ENCODE peak calls at places on chromosomes 6 and 20, in five cellular contexts. One of them, this sample, is unnamed. For H3K4me1 and H3K27me3, the result is how much of the 10 kb centered on the place peaks cover.

GRCh38 chr20:38343107-38343797 is 3.0 kb upstream of the LBP start:
- DNase-seq in body of pancreas: peak
- DNase-seq in upper lobe of right lung: no peak
- DNase-seq in neuronal stem cell: no peak
- DNase-seq in aorta: peak
- DNase-seq in this sample: no peak

GRCh38 chr6:22466665-22467064 is 102.7 kb upstream of the HDGFL1 start:
- DNase-seq in upper lobe of right lung: no peak
- DNase-seq in aorta: no peak
- DNase-seq in neuronal stem cell: peak
- DNase-seq in body of pancreas: no peak
- DNase-seq in this sample: no peak

GRCh38 chr6:5337573-5337972 is 76.3 kb downstream of the FARS2 start:
- DNase-seq in aorta: no peak
- DNase-seq in neuronal stem cell: no peak
- DNase-seq in upper lobe of right lung: no peak
- DNase-seq in body of pancreas: no peak
- DNase-seq in this sample: peak

GRCh38 chr6:45436544-45437440 is 59.1 kb upstream of the SUPT3H start:
- DNase-seq in upper lobe of right lung: no peak
- DNase-seq in neuronal stem cell: no peak
- DNase-seq in aorta: no peak
- DNase-seq in body of pancreas: no peak
- DNase-seq in this sample: peak

GRCh38 chr6:35321091-35321490 is 21.3 kb upstream of the PPARD start:
- DNase-seq in neuronal stem cell: no peak
- DNase-seq in upper lobe of right lung: no peak
- DNase-seq in body of pancreas: no peak
- DNase-seq in aorta: no peak
- DNase-seq in this sample: no peak

GRCh38 chr6:39005774-39006173 is 42.8 kb upstream of the GLP1R start:
- DNase-seq in aorta: no peak
- DNase-seq in body of pancreas: peak
- DNase-seq in neuronal stem cell: no peak
- DNase-seq in upper lobe of right lung: no peak
- DNase-seq in this sample: no peak

GRCh38 chr6:149075616-149076354 is 241.7 kb upstream of the TAB2 start:
- DNase-seq in aorta: no peak
- DNase-seq in neuronal stem cell: no peak
- DNase-seq in body of pancreas: no peak
- DNase-seq in upper lobe of right lung: no peak
- DNase-seq in this sample: peak

GRCh38 chr6:73774311-73774766 is 78.3 kb downstream of the CD109 start:
- DNase-seq in upper lobe of right lung: no peak
- DNase-seq in body of pancreas: peak
- DNase-seq in aorta: no peak
- DNase-seq in neuronal stem cell: no peak
- DNase-seq in this sample: peak

GRCh38 chr6:75827163-75827562 is 78.1 kb downstream of the MYO6 start:
- DNase-seq in upper lobe of right lung: no peak
- DNase-seq in neuronal stem cell: no peak
- DNase-seq in body of pancreas: no peak
- DNase-seq in aorta: no peak
- DNase-seq in this sample: no peak

GRCh38 chr6:32944265-32944664 is 3.4 kb upstream of the HLA-DMB start:
- DNase-seq in neuronal stem cell: no peak
- DNase-seq in aorta: peak
- DNase-seq in body of pancreas: no peak
- DNase-seq in upper lobe of right lung: no peak
- DNase-seq in this sample: no peak

GRCh38 chr6:137020771-137021170 is 24.0 kb downstream of the IL20RA start:
- DNase-seq in body of pancreas: no peak
- DNase-seq in aorta: no peak
- DNase-seq in upper lobe of right lung: no peak
- DNase-seq in neuronal stem cell: no peak
- DNase-seq in this sample: no peak

GRCh38 chr6:157614026-157614484 is 209.0 kb upstream of the SNX9 start:
- DNase-seq in upper lobe of right lung: no peak
- DNase-seq in body of pancreas: no peak
- DNase-seq in neuronal stem cell: no peak
- DNase-seq in aorta: no peak
- DNase-seq in this sample: peak

GRCh38 chr20:8662433-8662954 is 406.4 kb upstream of the PLCB4 start:
- DNase-seq in aorta: no peak
- DNase-seq in upper lobe of right lung: no peak
- DNase-seq in body of pancreas: no peak
- DNase-seq in neuronal stem cell: no peak
- DNase-seq in this sample: no peak

GRCh38 chr20:56328861-56329260 is 29.9 kb upstream of the FAM210B start:
- DNase-seq in aorta: no peak
- DNase-seq in body of pancreas: no peak
- DNase-seq in upper lobe of right lung: no peak
- DNase-seq in neuronal stem cell: no peak
- DNase-seq in this sample: no peak

GRCh38 chr6:103122766-103123601 is 1729.5 kb downstream of the GRIK2 start:
- DNase-seq in neuronal stem cell: peak
- DNase-seq in upper lobe of right lung: peak
- DNase-seq in aorta: peak
- DNase-seq in body of pancreas: peak
- DNase-seq in this sample: peak

GRCh38 chr6:43992783-43993505 is 134.3 kb downstream of the MRPL14 start:
- DNase-seq in body of pancreas: peak
- DNase-seq in neuronal stem cell: no peak
- DNase-seq in aorta: peak
- DNase-seq in upper lobe of right lung: peak
- DNase-seq in this sample: no peak

GRCh38 chr6:109984410-109984809 is 6.3 kb downstream of the GPR6 start:
- DNase-seq in upper lobe of right lung: no peak
- DNase-seq in neuronal stem cell: no peak
- DNase-seq in body of pancreas: no peak
- DNase-seq in aorta: no peak
- DNase-seq in this sample: no peak

GRCh38 chr20:10603971-10604864 is 69.6 kb downstream of the JAG1 start:
- DNase-seq in aorta: peak
- DNase-seq in neuronal stem cell: peak
- DNase-seq in body of pancreas: peak
- DNase-seq in upper lobe of right lung: no peak
- DNase-seq in this sample: peak

GRCh38 chr6:8059129-8059528 is 5.1 kb downstream of the BLOC1S5 start:
- DNase-seq in neuronal stem cell: no peak
- DNase-seq in upper lobe of right lung: no peak
- DNase-seq in aorta: no peak
- DNase-seq in body of pancreas: no peak
- DNase-seq in this sample: peak

GRCh38 chr20:1275919-1276318 is 9.8 kb downstream of the SNPH start:
- DNase-seq in upper lobe of right lung: no peak
- DNase-seq in neuronal stem cell: no peak
- DNase-seq in body of pancreas: no peak
- DNase-seq in aorta: no peak
- DNase-seq in this sample: no peak

GRCh38 chr6:154868143-154868594 is 126.9 kb upstream of the TIAM2 start:
- DNase-seq in upper lobe of right lung: no peak
- DNase-seq in neuronal stem cell: peak
- DNase-seq in body of pancreas: no peak
- DNase-seq in aorta: no peak
- DNase-seq in this sample: peak

GRCh38 chr6:17877196-17877889 is 110.1 kb downstream of the KIF13A start:
- DNase-seq in body of pancreas: no peak
- DNase-seq in neuronal stem cell: no peak
- DNase-seq in upper lobe of right lung: no peak
- DNase-seq in aorta: no peak
- DNase-seq in this sample: peak

GRCh38 chr6:112010328-112010727 is 43.6 kb upstream of the CCN6 start:
- DNase-seq in upper lobe of right lung: no peak
- DNase-seq in body of pancreas: no peak
- DNase-seq in aorta: no peak
- DNase-seq in neuronal stem cell: no peak
- DNase-seq in this sample: no peak

GRCh38 chr20:48897298-48898044 is 24.0 kb upstream of the ARFGEF2 start:
- DNase-seq in aorta: no peak
- DNase-seq in body of pancreas: no peak
- DNase-seq in upper lobe of right lung: no peak
- DNase-seq in neuronal stem cell: no peak
- DNase-seq in this sample: peak

GRCh38 chr6:166620478-166621113 is 6.5 kb downstream of the RPS6KA2 start:
- DNase-seq in body of pancreas: peak
- DNase-seq in aorta: no peak
- DNase-seq in upper lobe of right lung: no peak
- DNase-seq in neuronal stem cell: no peak
- DNase-seq in this sample: peak

GRCh38 chr6:166624275-166624674 is 2.8 kb downstream of the RPS6KA2 start:
- DNase-seq in neuronal stem cell: no peak
- DNase-seq in body of pancreas: no peak
- DNase-seq in aorta: no peak
- DNase-seq in upper lobe of right lung: no peak
- DNase-seq in this sample: peak

GRCh38 chr6:166621114-166621540 is 5.9 kb downstream of the RPS6KA2 start:
- DNase-seq in neuronal stem cell: no peak
- DNase-seq in upper lobe of right lung: no peak
- DNase-seq in body of pancreas: no peak
- DNase-seq in aorta: no peak
- DNase-seq in this sample: no peak

GRCh38 chr6:166625356-166625755 is 1.7 kb downstream of the RPS6KA2 start:
- DNase-seq in body of pancreas: no peak
- DNase-seq in neuronal stem cell: no peak
- DNase-seq in aorta: no peak
- DNase-seq in upper lobe of right lung: no peak
- DNase-seq in this sample: peak

GRCh38 chr6:166623318-166623717 is 3.7 kb downstream of the RPS6KA2 start:
- DNase-seq in aorta: no peak
- DNase-seq in neuronal stem cell: no peak
- DNase-seq in upper lobe of right lung: no peak
- DNase-seq in body of pancreas: no peak
- DNase-seq in this sample: no peak
- H3K4me1 ChIP-seq in aorta: under half
- H3K4me1 ChIP-seq in neuronal stem cell: under half
- H3K4me1 ChIP-seq in upper lobe of right lung: half or more
- H3K4me1 ChIP-seq in body of pancreas: half or more
- H3K4me1 ChIP-seq in this sample: under half

GRCh38 chr20:36340593-36340990 is 34.5 kb downstream of the DLGAP4 start:
- DNase-seq in aorta: peak
- DNase-seq in neuronal stem cell: no peak
- DNase-seq in body of pancreas: no peak
- DNase-seq in upper lobe of right lung: no peak
- DNase-seq in this sample: no peak
- H3K27me3 ChIP-seq in aorta: under half
- H3K27me3 ChIP-seq in neuronal stem cell: under half
- H3K27me3 ChIP-seq in body of pancreas: under half
- H3K27me3 ChIP-seq in upper lobe of right lung: under half
- H3K27me3 ChIP-seq in this sample: under half

DNA sequence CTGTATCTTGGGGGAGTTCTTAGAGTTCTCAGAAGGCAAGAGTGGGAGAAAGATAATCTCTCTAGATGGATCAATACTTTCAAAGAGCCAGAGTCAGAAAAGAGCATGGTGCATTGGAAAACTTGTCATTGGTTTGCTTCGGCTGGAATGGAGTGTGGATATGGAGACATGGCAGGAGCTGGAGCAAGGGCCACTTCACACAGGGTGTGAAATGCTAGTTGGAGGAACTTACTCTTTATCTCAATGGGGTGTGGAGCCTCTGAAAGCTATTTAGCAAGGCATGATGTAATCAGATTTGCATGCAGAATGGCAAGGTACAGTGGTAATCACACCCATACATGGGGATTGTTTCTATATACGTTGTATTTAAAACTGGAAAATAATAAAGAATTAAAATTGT is 31.5 kb upstream of the PAQR8 start:
- DNase-seq in upper lobe of right lung: no peak
- DNase-seq in body of pancreas: no peak
- DNase-seq in aorta: no peak
- DNase-seq in neuronal stem cell: no peak
- DNase-seq in this sample: no peak
- H3K4me1 ChIP-seq in upper lobe of right lung: under half
- H3K4me1 ChIP-seq in body of pancreas: under half
- H3K4me1 ChIP-seq in aorta: under half
- H3K4me1 ChIP-seq in neuronal stem cell: under half
- H3K4me1 ChIP-seq in this sample: under half

GRCh38 chr6:119636060-119636459 is 286.5 kb upstream of the MAN1A1 start:
- DNase-seq in neuronal stem cell: no peak
- DNase-seq in aorta: no peak
- DNase-seq in upper lobe of right lung: no peak
- DNase-seq in body of pancreas: no peak
- DNase-seq in this sample: no peak

GRCh38 chr6:119630561-119631192 is 281.1 kb upstream of the MAN1A1 start:
- DNase-seq in upper lobe of right lung: no peak
- DNase-seq in aorta: no peak
- DNase-seq in neuronal stem cell: no peak
- DNase-seq in body of pancreas: no peak
- DNase-seq in this sample: no peak

GRCh38 chr6:119628691-119629621 is 279.4 kb upstream of the MAN1A1 start:
- DNase-seq in upper lobe of right lung: no peak
- DNase-seq in aorta: no peak
- DNase-seq in neuronal stem cell: no peak
- DNase-seq in body of pancreas: peak
- DNase-seq in this sample: no peak

GRCh38 chr6:119637768-119638167 is 288.2 kb upstream of the MAN1A1 start:
- DNase-seq in neuronal stem cell: no peak
- DNase-seq in aorta: no peak
- DNase-seq in body of pancreas: no peak
- DNase-seq in upper lobe of right lung: no peak
- DNase-seq in this sample: no peak

DNA sequence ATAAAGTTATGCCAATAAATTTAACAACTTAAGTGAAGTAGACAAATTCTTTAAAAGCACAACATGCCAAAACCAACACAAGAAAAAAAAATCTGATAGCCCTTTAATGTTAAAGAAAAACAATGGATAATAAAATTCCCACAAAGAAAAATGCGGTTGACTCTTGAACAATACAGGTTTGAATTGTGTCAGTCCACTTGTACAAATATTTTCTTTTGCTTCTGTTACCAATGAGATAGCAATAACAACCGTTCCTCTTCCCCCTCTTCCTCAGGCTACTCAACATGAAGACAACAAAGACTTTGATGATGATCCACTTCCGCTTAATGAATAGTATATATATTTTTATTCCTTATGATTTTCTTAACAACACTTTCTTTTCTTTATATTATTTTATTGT is 283.9 kb upstream of the MAN1A1 start:
- DNase-seq in upper lobe of right lung: no peak
- DNase-seq in body of pancreas: no peak
- DNase-seq in neuronal stem cell: no peak
- DNase-seq in aorta: no peak
- DNase-seq in this sample: no peak
- H3K27me3 ChIP-seq in upper lobe of right lung: under half
- H3K27me3 ChIP-seq in body of pancreas: under half
- H3K27me3 ChIP-seq in neuronal stem cell: under half
- H3K27me3 ChIP-seq in aorta: under half
- H3K27me3 ChIP-seq in this sample: under half

DNA sequence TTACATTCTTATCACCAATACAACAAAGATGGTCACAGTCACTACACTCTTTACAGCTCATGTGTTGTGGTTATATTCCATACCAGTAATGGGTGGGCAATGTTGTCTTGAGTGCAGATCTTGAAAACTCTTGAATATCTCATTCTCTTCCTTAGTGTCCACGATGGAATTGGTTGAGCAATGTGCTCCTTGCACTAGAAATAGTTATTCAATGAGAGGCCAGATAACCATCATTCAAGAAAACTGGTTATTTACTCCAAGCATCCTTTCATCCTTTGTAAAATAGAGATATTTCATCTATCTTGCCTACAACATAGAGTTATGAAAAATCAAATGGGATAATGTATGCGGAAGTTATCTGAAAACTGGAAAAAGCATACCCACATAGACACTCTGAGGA is 215.9 kb downstream of the ARHGAP18 start:
- DNase-seq in upper lobe of right lung: no peak
- DNase-seq in body of pancreas: no peak
- DNase-seq in aorta: no peak
- DNase-seq in neuronal stem cell: no peak
- DNase-seq in this sample: peak
- H3K4me1 ChIP-seq in upper lobe of right lung: under half
- H3K4me1 ChIP-seq in body of pancreas: under half
- H3K4me1 ChIP-seq in aorta: under half
- H3K4me1 ChIP-seq in neuronal stem cell: under half
- H3K4me1 ChIP-seq in this sample: under half